ENCODE peak calls at places on chromosomes 5 and 9, in six cellular contexts. G, U, L, M, I and P are unnamed samples. For H3K4me1, the result is how much of the 10 kb centered on the place peaks cover.

GRCh38 chr5:150114773-150115408 is 28.5 kb upstream of the CSF1R start:
- DNase-seq in G (no peak), U (no peak), L (no peak), M (no peak), I (no peak), P (no peak)

GRCh38 chr9:37953775-37954437 is 50.0 kb upstream of the SLC25A51 start:
- DNase-seq in G (peak), U (no peak), L (no peak), M (peak), I (no peak), P (peak)

GRCh38 chr5:148739524-148739923 is 85.2 kb upstream of the HTR4 start:
- DNase-seq in G (no peak), U (no peak), L (no peak), M (no peak), I (no peak), P (no peak)

GRCh38 chr9:119868694-119869093 is 499.5 kb upstream of the BRINP1 start:
- DNase-seq in G (no peak), U (peak), L (no peak), M (no peak), I (no peak), P (peak)

GRCh38 chr5:151384106-151384505 is 36.7 kb upstream of the SLC36A2 start:
- DNase-seq in G (no peak), U (no peak), L (no peak), M (peak), I (no peak), P (no peak)

GRCh38 chr5:178261666-178262600 is 29.3 kb upstream of the PHYKPL start:
- DNase-seq in G (no peak), U (no peak), L (no peak), M (no peak), I (no peak), P (no peak)

GRCh38 chr9:126956929-126957686 is 42.5 kb downstream of the RALGPS1 start:
- DNase-seq in G (no peak), U (no peak), L (no peak), M (peak), I (peak), P (no peak)

GRCh38 chr5:158832736-158833135 is 267.0 kb downstream of the EBF1 start:
- DNase-seq in G (no peak), U (no peak), L (no peak), M (no peak), I (no peak), P (no peak)

GRCh38 chr9:129027224-129027684 is 877 bp downstream of the SH3GLB2 start:
- DNase-seq in G (no peak), U (no peak), L (no peak), M (peak), I (no peak), P (no peak)

GRCh38 chr5:148267972-148268371 is 622 bp upstream of the SPINK13 start:
- DNase-seq in G (no peak), U (no peak), L (no peak), M (no peak), I (no peak), P (no peak)

GRCh38 chr5:66616495-66617222 is 20.5 kb downstream of the MAST4 start:
- DNase-seq in G (no peak), U (no peak), L (no peak), M (no peak), I (peak), P (peak)

GRCh38 chr5:173848986-173849596 is 39.1 kb upstream of the CPEB4 start:
- DNase-seq in G (no peak), U (no peak), L (no peak), M (peak), I (no peak), P (no peak)

GRCh38 chr5:68320094-68320986 is 104.8 kb downstream of the PIK3R1 start:
- DNase-seq in G (no peak), U (peak), L (no peak), M (no peak), I (no peak), P (no peak)

GRCh38 chr9:5442400-5443011 is 4.8 kb upstream of the PLGRKT start:
- DNase-seq in G (no peak), U (peak), L (peak), M (peak), I (no peak), P (no peak)

DNA sequence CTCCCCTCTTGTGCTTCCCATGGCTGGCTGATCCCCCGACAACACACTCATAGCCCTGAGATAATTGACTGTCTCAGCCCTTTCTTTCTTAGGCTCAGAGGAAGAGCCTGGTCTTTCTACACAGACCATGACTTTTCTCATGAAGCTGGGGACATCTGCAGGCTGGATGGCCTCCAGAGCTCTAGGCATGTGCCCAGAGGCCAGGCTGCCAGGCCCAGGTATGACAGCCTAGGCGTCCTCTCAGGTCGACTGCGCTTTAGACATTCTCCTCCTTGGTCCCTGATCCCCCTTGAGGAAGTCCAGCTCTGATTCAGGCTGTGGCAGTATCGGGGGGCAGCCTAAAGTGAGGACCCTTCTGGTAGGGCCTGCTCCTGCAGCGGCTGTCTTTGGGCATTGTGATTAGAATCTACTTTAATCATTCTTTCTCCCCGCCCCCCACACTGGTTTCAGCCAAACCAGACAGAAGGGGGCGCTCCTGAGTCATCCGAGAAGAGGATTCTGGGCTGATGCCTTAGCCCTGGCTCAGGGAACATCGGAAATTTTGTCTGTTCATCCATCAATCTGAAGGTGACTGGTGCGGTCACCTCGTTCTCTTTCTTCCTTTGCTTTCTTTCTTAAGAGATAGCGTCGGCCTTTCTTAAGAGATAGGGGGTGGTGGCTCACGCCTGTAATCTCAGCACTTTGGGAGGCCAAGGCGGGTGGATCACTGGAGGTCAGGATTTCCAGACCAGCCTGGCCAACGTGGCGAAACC is 66.5 kb upstream of the HSPA9 start:
- DNase-seq in G (peak), U (peak), L (peak), M (peak), I (peak), P (peak)
- TF ChIP-seq CTCF in G (peak), U (peak), L (peak), M (peak), I (peak), P (peak)

DNA sequence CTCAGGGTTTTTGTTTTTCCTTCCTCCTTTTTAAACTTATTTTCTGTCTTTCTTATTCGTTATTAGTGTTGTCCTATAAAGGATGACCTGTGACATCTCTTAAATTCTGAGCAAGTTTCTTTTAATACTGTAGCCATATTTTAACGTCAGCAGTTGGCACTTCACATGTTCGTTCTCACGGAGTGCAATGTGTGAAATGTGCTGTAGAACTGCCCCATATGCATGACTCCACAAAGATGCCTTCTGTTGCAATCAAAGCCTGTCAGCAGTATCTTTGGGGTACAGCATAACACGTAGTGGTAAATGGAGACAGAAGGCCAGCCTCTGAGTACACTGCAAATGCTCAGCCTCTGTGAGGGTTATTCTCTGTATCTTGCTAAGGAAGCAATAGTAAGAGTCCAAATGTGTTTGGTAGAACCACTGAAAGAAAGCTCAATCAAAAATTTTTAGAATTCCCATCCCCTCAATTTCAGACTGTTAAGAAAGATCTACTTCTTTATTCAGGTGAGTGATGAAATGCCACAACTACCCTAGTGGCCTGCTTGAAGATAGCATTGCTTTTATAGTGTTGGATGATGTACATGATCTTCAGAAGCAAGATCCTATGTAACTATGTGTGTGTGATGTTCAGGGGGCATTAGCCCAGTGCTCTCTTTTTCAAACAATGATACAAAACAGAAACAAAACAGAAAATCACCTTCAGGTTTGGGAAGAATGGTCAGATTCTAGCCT is 277.7 kb downstream of the TMEM167A start:
- DNase-seq in G (no peak), U (no peak), L (no peak), M (no peak), I (no peak), P (no peak)
- H3K4me1 ChIP-seq in G (under half), U (under half), L (under half), M (under half), I (under half), P (under half)

DNA sequence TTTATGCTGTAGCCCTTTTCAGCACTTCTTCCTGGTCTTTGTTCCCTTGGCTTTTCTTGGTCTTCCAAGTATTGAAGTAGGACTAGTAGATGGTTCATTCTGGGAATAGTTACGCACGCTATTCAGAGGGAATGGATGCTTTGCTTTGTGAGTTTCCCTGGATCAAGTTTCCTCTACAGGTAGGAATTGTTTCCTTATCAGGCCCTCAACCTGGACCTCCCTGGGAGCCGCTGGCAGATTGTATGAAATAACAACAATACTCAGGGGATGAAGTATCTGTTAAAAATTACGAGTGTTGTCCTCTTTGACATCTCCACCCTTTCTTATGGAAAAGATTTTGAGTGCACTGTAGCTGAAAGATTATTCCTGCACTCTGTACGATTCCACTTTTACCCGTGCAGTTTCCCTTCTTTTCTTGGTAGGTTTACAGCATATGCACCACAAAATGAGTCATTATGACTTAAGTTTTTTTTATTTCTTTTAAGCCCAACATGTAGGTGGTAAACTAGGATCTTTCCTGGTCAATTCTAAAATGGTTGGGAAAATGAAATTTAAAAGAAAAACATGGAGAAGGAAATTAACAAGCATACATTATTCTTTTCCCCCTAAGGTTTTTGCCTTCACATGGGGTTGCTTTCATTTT is 57.9 kb downstream of the ARHGAP26 start:
- DNase-seq in G (no peak), U (no peak), L (no peak), M (no peak), I (no peak), P (no peak)
- H3K4me3 ChIP-seq in G (no peak), U (no peak), L (no peak), M (no peak), I (no peak), P (no peak)

GRCh38 chr9:34332370-34332964 is 3.1 kb downstream of the NUDT2 start:
- DNase-seq in G (no peak), U (no peak), L (peak), M (peak), I (no peak), P (no peak)
- TF ChIP-seq CTCF in G (peak), U (peak), L (peak), M (peak), I (no peak), P (peak)

GRCh38 chr9:133635903-133636531 is at the start of gene DBH:
- DNase-seq in G (no peak), U (no peak), L (no peak), M (no peak), I (no peak), P (no peak)
- H3K4me1 ChIP-seq in G (under half), U (under half), L (under half), M (under half), I (under half), P (under half)